ENCODE peak calls at places on chromosomes 12 and 14, in four cellular contexts. S is GM12878, R is HepG2, J is K562. G is an unnamed sample.

GRCh38 chr12:50859621-50860020 is 16.9 kb downstream of the TMPRSS12 start:
- DNase-seq in J (no peak), S (no peak), R (no peak), G (no peak)

GRCh38 chr12:113043240-113043639 is 13.3 kb upstream of the DTX1 start:
- DNase-seq in S (no peak), J (no peak), R (no peak), G (no peak)

GRCh38 chr12:124369901-124370378 is 75.0 kb downstream of the RFLNA start:
- DNase-seq in R (no peak), J (no peak), S (no peak), G (no peak)

GRCh38 chr12:39846971-39847661 is 227.5 kb upstream of the ABCD2 start:
- DNase-seq in J (no peak), R (peak), S (no peak), G (peak)

GRCh38 chr12:105280966-105281693 is 45.2 kb upstream of the APPL2 start:
- DNase-seq in R (peak), S (no peak), J (no peak), G (no peak)

GRCh38 chr14:95833429-95833828 is 43.2 kb upstream of the TUNAR start:
- DNase-seq in J (no peak), S (no peak), R (no peak), G (no peak)

GRCh38 chr14:101473795-101474562 is 87.3 kb upstream of the DIO3 start:
- DNase-seq in R (no peak), J (no peak), S (no peak), G (no peak)

GRCh38 chr14:102390486-102390885 is 27.7 kb downstream of the TECPR2 start:
- DNase-seq in R (no peak), J (no peak), S (no peak), G (no peak)

GRCh38 chr12:41932470-41932991 is 212.1 kb downstream of the GXYLT1 start:
- DNase-seq in J (peak), R (no peak), S (no peak), G (peak)

GRCh38 chr12:75177997-75178396 is 31.6 kb downstream of the KCNC2 start:
- DNase-seq in J (no peak), R (peak), S (no peak), G (no peak)

GRCh38 chr12:70609203-70609602 is 28.0 kb downstream of the PTPRB start:
- DNase-seq in S (no peak), J (no peak), R (no peak), G (peak)

GRCh38 chr14:69985456-69985855 is 106.2 kb downstream of the SMOC1 start:
- DNase-seq in R (no peak), S (no peak), J (no peak), G (no peak)

GRCh38 chr12:27969011-27969900 is 3.3 kb downstream of the PTHLH start:
- DNase-seq in S (no peak), R (no peak), J (no peak), G (peak)

GRCh38 chr14:39383026-39383626 is 49.1 kb downstream of the FBXO33 start:
- DNase-seq in J (no peak), R (no peak), S (no peak), G (no peak)

GRCh38 chr12:90058721-90059120 is 350.1 kb upstream of the ATP2B1 start:
- DNase-seq in R (no peak), J (no peak), S (no peak), G (no peak)

GRCh38 chr12:30928356-30929264 is 2.1 kb downstream of the TSPAN11 start:
- DNase-seq in J (peak), R (no peak), S (no peak), G (no peak)

GRCh38 chr12:75684678-75685620 is 173.5 kb upstream of the KRR1 start:
- DNase-seq in R (no peak), J (no peak), S (no peak), G (no peak)

GRCh38 chr14:21201732-21202462 is 46.0 kb upstream of the OR5AU1 start:
- DNase-seq in J (no peak), S (no peak), R (no peak), G (no peak)

GRCh38 chr14:102907980-102908730 is 14.3 kb upstream of the AMN start:
- DNase-seq in R (no peak), S (no peak), J (no peak), G (no peak)

GRCh38 chr14:96109956-96110355 is 70.8 kb downstream of the C14orf132 start:
- DNase-seq in J (no peak), R (no peak), S (no peak), G (no peak)

GRCh38 chr14:32985881-32986280 is 47.2 kb downstream of the NPAS3 start:
- DNase-seq in J (no peak), S (no peak), R (no peak), G (no peak)

GRCh38 chr12:124122722-124123121 is 149.7 kb downstream of the ZNF664 start:
- DNase-seq in R (no peak), S (no peak), J (no peak), G (no peak)

GRCh38 chr12:107990325-107990724 is 138.8 kb upstream of the WSCD2 start:
- DNase-seq in S (no peak), J (no peak), R (peak), G (peak)

GRCh38 chr12:123453165-123453564 is 4.8 kb upstream of the SNRNP35 start:
- DNase-seq in S (no peak), R (no peak), J (no peak), G (no peak)

GRCh38 chr12:6774557-6775062 is 2.3 kb downstream of the LAG3 start:
- DNase-seq in J (no peak), S (no peak), R (no peak), G (no peak)

GRCh38 chr12:109737631-109738030 is 24.0 kb downstream of the FAM222A start:
- DNase-seq in J (no peak), R (peak), S (no peak), G (no peak)

GRCh38 chr12:22275847-22276246 is 58.7 kb downstream of the ST8SIA1 start:
- DNase-seq in J (no peak), R (no peak), S (no peak), G (no peak)

GRCh38 chr12:121794532-121795028 is 1.1 kb upstream of the RHOF start:
- DNase-seq in S (no peak), R (no peak), J (no peak), G (no peak)

GRCh38 chr12:121889267-121889624 is 656 bp downstream of the PSMD9 start:
- DNase-seq in J (no peak), S (no peak), R (no peak), G (no peak)

GRCh38 chr12:46933947-46934346 is 108.2 kb upstream of the SLC38A4 start:
- DNase-seq in S (no peak), J (no peak), R (peak), G (peak)

GRCh38 chr12:89384050-89384749 is 31.9 kb upstream of the DUSP6 start:
- DNase-seq in R (peak), J (no peak), S (no peak), G (no peak)

GRCh38 chr12:125387206-125387605 is 322.0 kb downstream of the AACS start:
- DNase-seq in J (no peak), R (peak), S (no peak), G (no peak)

GRCh38 chr14:50658203-50658602 is 9.9 kb downstream of the SAV1 start:
- DNase-seq in R (no peak), J (no peak), S (no peak), G (no peak)

GRCh38 chr14:65803886-65804285 is 391.4 kb downstream of the FUT8 start:
- DNase-seq in S (no peak), J (no peak), R (no peak), G (no peak)

GRCh38 chr12:120688527-120689071 is 1.6 kb downstream of the MLEC start:
- DNase-seq in R (no peak), S (no peak), J (no peak), G (no peak)
- TF ChIP-seq SP1 in R (no peak), S (no peak), J (no peak), G (no peak)

DNA sequence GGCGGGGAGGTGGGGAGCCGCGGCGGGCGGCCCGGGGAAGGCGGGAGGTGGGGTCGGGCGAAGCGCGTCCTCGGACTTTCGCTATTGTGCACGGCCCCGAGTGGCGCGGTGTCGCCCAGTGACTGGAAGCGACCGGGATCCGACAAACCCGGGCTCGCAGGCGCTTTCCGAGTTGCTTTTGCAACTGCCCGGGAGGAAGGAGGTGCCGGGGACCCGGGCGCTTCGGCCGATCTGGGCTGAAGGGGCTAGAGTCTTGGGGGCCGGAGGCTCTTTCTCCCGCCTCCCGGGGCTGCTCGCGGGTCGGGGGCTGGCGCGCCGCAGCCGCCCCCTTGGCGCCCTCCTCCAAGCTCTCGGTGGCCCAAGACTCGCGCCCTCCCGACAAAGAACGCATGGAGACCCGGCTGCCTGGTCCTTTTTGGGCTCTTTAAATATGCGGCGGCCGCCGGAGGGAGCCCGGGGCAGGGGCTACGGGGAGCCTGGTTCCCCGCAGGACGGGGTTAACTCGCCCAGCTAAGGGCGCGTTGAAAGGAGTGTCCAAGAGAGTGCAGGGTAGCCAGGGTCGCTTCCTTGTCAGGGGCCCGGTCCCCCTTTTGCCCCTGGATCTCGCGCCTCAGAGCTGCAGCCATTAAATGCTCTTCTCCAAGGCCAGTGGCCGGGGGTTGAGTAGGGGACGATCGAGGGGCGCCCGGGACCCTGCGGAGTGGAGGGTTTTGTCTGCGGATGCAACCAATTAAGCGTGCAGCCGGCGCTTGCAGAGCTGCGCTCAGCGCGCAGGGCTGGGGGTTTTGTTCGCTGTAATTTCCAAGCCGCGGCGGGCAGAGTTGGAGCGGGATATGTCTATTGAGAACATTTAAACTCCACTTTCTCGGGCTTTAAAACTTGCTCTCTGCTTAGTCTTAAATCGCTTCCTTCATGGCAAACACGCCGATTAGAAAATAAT is 1.6 kb downstream of the HMGA2 start:
- DNase-seq in S (no peak), R (no peak), J (no peak), G (peak)
- TF ChIP-seq TARDBP in S (no peak), R (no peak), J (no peak), G (no peak)

GRCh38 chr12:49108958-49109404 is 1.7 kb downstream of the LMBR1L start:
- DNase-seq in R (peak), S (no peak), J (no peak), G (no peak)
- TF ChIP-seq SP1 in R (no peak), S (no peak), J (no peak), G (no peak)

GRCh38 chr14:94521375-94522114 is 12.3 kb upstream of the SERPINA12 start:
- DNase-seq in R (no peak), S (no peak), J (no peak), G (no peak)

GRCh38 chr14:94517641-94518257 is 8.5 kb upstream of the SERPINA12 start:
- DNase-seq in R (peak), S (no peak), J (no peak), G (no peak)

GRCh38 chr14:94523265-94523664 is 14.0 kb upstream of the SERPINA12 start:
- DNase-seq in R (no peak), J (no peak), S (no peak), G (no peak)

GRCh38 chr14:94524093-94524492 is 14.8 kb upstream of the SERPINA12 start:
- DNase-seq in R (no peak), S (no peak), J (no peak), G (no peak)

DNA sequence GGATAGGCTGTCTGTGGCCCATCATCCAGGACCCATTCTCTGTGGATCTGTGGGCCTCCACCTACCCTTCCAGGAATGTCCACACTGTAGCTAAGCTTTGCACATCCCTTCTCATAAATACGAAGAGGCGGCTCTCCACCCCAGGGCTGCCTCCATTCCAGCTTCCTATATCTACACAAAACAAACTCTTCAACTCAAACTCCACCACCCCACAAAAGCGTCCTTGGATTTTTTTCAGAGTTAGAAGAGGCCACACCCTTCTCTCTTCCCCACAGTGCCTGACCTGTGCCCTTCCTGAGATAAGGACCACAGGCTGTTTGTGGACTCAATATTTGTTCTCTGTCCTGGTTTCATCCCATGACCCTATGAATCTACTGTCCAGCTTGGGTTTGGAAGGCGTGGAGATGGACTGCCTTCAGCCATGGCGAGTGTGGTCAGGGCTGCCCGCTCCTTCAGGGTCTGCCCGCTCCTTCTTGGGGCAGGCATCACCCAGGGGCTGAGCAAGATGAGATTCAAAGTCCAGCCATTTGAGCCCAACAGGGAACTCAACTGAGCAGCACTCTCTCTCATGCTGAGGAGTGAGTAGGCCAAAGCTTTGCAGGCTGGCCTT is 13.0 kb upstream of the SERPINA12 start:
- DNase-seq in S (no peak), J (no peak), R (peak), G (no peak)
- TF ChIP-seq TARDBP in S (no peak), J (no peak), R (peak), G (no peak)

GRCh38 chr12:115949675-115950074 is 327.8 kb downstream of the MED13L start:
- DNase-seq in S (no peak), R (no peak), J (no peak), G (no peak)
- TF ChIP-seq SP1 in S (no peak), R (no peak), J (no peak), G (no peak)